ENCODE peak calls at places on chromosomes 5 and 9, in eight cellular contexts. One of them, this sample, is unnamed.

GRCh38 chr5:104400941-104401340 is 838.4 kb upstream of the NUDT12 start:
- DNase-seq in naive thymus-derived CD8-positive, alpha-beta T cell: no peak
- DNase-seq in heart right ventricle: no peak
- DNase-seq in fibroblast of pulmonary artery: no peak
- DNase-seq in B cell: no peak
- DNase-seq in activated CD4-positive, alpha-beta T cell treated with anti-CD3 and anti-CD28 coated beads for 1 hour: no peak
- DNase-seq in GM04503: no peak
- DNase-seq in posterior cingulate gyrus: no peak
- DNase-seq in this sample: no peak

GRCh38 chr9:20599195-20599594 is 23.1 kb downstream of the MLLT3 start:
- DNase-seq in GM04503: peak
- DNase-seq in posterior cingulate gyrus: no peak
- DNase-seq in B cell: no peak
- DNase-seq in fibroblast of pulmonary artery: peak
- DNase-seq in heart right ventricle: no peak
- DNase-seq in activated CD4-positive, alpha-beta T cell treated with anti-CD3 and anti-CD28 coated beads for 1 hour: no peak
- DNase-seq in naive thymus-derived CD8-positive, alpha-beta T cell: no peak
- DNase-seq in this sample: no peak

GRCh38 chr9:18498947-18499585 is 25.1 kb downstream of the ADAMTSL1 start:
- DNase-seq in activated CD4-positive, alpha-beta T cell treated with anti-CD3 and anti-CD28 coated beads for 1 hour: no peak
- DNase-seq in GM04503: no peak
- DNase-seq in B cell: no peak
- DNase-seq in heart right ventricle: no peak
- DNase-seq in posterior cingulate gyrus: no peak
- DNase-seq in naive thymus-derived CD8-positive, alpha-beta T cell: no peak
- DNase-seq in fibroblast of pulmonary artery: no peak
- DNase-seq in this sample: no peak

GRCh38 chr5:68315679-68316271 is 100.2 kb downstream of the PIK3R1 start:
- DNase-seq in B cell: peak
- DNase-seq in heart right ventricle: no peak
- DNase-seq in activated CD4-positive, alpha-beta T cell treated with anti-CD3 and anti-CD28 coated beads for 1 hour: no peak
- DNase-seq in naive thymus-derived CD8-positive, alpha-beta T cell: no peak
- DNase-seq in GM04503: no peak
- DNase-seq in posterior cingulate gyrus: no peak
- DNase-seq in fibroblast of pulmonary artery: no peak
- DNase-seq in this sample: peak

GRCh38 chr9:79583957-79584654 is 12.3 kb downstream of the TLE4 start:
- DNase-seq in heart right ventricle: peak
- DNase-seq in posterior cingulate gyrus: no peak
- DNase-seq in fibroblast of pulmonary artery: no peak
- DNase-seq in B cell: peak
- DNase-seq in GM04503: no peak
- DNase-seq in naive thymus-derived CD8-positive, alpha-beta T cell: no peak
- DNase-seq in activated CD4-positive, alpha-beta T cell treated with anti-CD3 and anti-CD28 coated beads for 1 hour: no peak
- DNase-seq in this sample: no peak

GRCh38 chr5:99607124-99607523 is 678.3 kb upstream of the CHD1 start:
- DNase-seq in posterior cingulate gyrus: no peak
- DNase-seq in activated CD4-positive, alpha-beta T cell treated with anti-CD3 and anti-CD28 coated beads for 1 hour: no peak
- DNase-seq in B cell: no peak
- DNase-seq in naive thymus-derived CD8-positive, alpha-beta T cell: no peak
- DNase-seq in heart right ventricle: no peak
- DNase-seq in fibroblast of pulmonary artery: no peak
- DNase-seq in GM04503: no peak
- DNase-seq in this sample: no peak

GRCh38 chr5:1536298-1537165 is 12.8 kb upstream of the LPCAT1 start:
- DNase-seq in activated CD4-positive, alpha-beta T cell treated with anti-CD3 and anti-CD28 coated beads for 1 hour: peak
- DNase-seq in naive thymus-derived CD8-positive, alpha-beta T cell: peak
- DNase-seq in heart right ventricle: no peak
- DNase-seq in fibroblast of pulmonary artery: no peak
- DNase-seq in B cell: peak
- DNase-seq in GM04503: no peak
- DNase-seq in posterior cingulate gyrus: no peak
- DNase-seq in this sample: peak

GRCh38 chr5:38677611-38678010 is 121.2 kb upstream of the LIFR start:
- DNase-seq in B cell: no peak
- DNase-seq in naive thymus-derived CD8-positive, alpha-beta T cell: no peak
- DNase-seq in activated CD4-positive, alpha-beta T cell treated with anti-CD3 and anti-CD28 coated beads for 1 hour: no peak
- DNase-seq in posterior cingulate gyrus: no peak
- DNase-seq in heart right ventricle: no peak
- DNase-seq in GM04503: no peak
- DNase-seq in fibroblast of pulmonary artery: no peak
- DNase-seq in this sample: no peak

GRCh38 chr5:172819569-172819968 is 14.5 kb upstream of the ERGIC1 start:
- DNase-seq in posterior cingulate gyrus: no peak
- DNase-seq in activated CD4-positive, alpha-beta T cell treated with anti-CD3 and anti-CD28 coated beads for 1 hour: no peak
- DNase-seq in heart right ventricle: no peak
- DNase-seq in GM04503: no peak
- DNase-seq in B cell: no peak
- DNase-seq in naive thymus-derived CD8-positive, alpha-beta T cell: no peak
- DNase-seq in fibroblast of pulmonary artery: no peak
- DNase-seq in this sample: no peak

GRCh38 chr9:99752710-99753109 is 69.0 kb upstream of the NR4A3 start:
- DNase-seq in naive thymus-derived CD8-positive, alpha-beta T cell: no peak
- DNase-seq in posterior cingulate gyrus: no peak
- DNase-seq in heart right ventricle: no peak
- DNase-seq in fibroblast of pulmonary artery: peak
- DNase-seq in B cell: no peak
- DNase-seq in activated CD4-positive, alpha-beta T cell treated with anti-CD3 and anti-CD28 coated beads for 1 hour: no peak
- DNase-seq in GM04503: peak
- DNase-seq in this sample: no peak

GRCh38 chr5:78025540-78025939 is 249.4 kb upstream of the TBCA start:
- DNase-seq in naive thymus-derived CD8-positive, alpha-beta T cell: no peak
- DNase-seq in heart right ventricle: no peak
- DNase-seq in GM04503: no peak
- DNase-seq in fibroblast of pulmonary artery: no peak
- DNase-seq in activated CD4-positive, alpha-beta T cell treated with anti-CD3 and anti-CD28 coated beads for 1 hour: no peak
- DNase-seq in posterior cingulate gyrus: no peak
- DNase-seq in B cell: no peak
- DNase-seq in this sample: no peak

GRCh38 chr5:35183243-35183955 is 46.9 kb downstream of the PRLR start:
- DNase-seq in posterior cingulate gyrus: peak
- DNase-seq in naive thymus-derived CD8-positive, alpha-beta T cell: no peak
- DNase-seq in fibroblast of pulmonary artery: peak
- DNase-seq in activated CD4-positive, alpha-beta T cell treated with anti-CD3 and anti-CD28 coated beads for 1 hour: no peak
- DNase-seq in heart right ventricle: no peak
- DNase-seq in GM04503: peak
- DNase-seq in B cell: no peak
- DNase-seq in this sample: peak

GRCh38 chr9:83511051-83511450 is 27.1 kb downstream of the FRMD3 start:
- DNase-seq in heart right ventricle: no peak
- DNase-seq in naive thymus-derived CD8-positive, alpha-beta T cell: no peak
- DNase-seq in GM04503: no peak
- DNase-seq in activated CD4-positive, alpha-beta T cell treated with anti-CD3 and anti-CD28 coated beads for 1 hour: no peak
- DNase-seq in B cell: no peak
- DNase-seq in fibroblast of pulmonary artery: peak
- DNase-seq in posterior cingulate gyrus: no peak
- DNase-seq in this sample: peak

GRCh38 chr5:169160405-169160901 is 140.5 kb downstream of the SLIT3 start:
- DNase-seq in posterior cingulate gyrus: no peak
- DNase-seq in GM04503: peak
- DNase-seq in B cell: no peak
- DNase-seq in naive thymus-derived CD8-positive, alpha-beta T cell: no peak
- DNase-seq in fibroblast of pulmonary artery: peak
- DNase-seq in heart right ventricle: no peak
- DNase-seq in activated CD4-positive, alpha-beta T cell treated with anti-CD3 and anti-CD28 coated beads for 1 hour: no peak
- DNase-seq in this sample: no peak

GRCh38 chr5:171757853-171758535 is 27.6 kb upstream of the SMIM23 start:
- DNase-seq in naive thymus-derived CD8-positive, alpha-beta T cell: no peak
- DNase-seq in posterior cingulate gyrus: no peak
- DNase-seq in activated CD4-positive, alpha-beta T cell treated with anti-CD3 and anti-CD28 coated beads for 1 hour: no peak
- DNase-seq in B cell: no peak
- DNase-seq in heart right ventricle: no peak
- DNase-seq in GM04503: peak
- DNase-seq in fibroblast of pulmonary artery: peak
- DNase-seq in this sample: no peak

GRCh38 chr5:81936750-81937149 is 35.1 kb upstream of the ATG10 start:
- DNase-seq in activated CD4-positive, alpha-beta T cell treated with anti-CD3 and anti-CD28 coated beads for 1 hour: no peak
- DNase-seq in GM04503: no peak
- DNase-seq in heart right ventricle: no peak
- DNase-seq in fibroblast of pulmonary artery: no peak
- DNase-seq in naive thymus-derived CD8-positive, alpha-beta T cell: no peak
- DNase-seq in B cell: no peak
- DNase-seq in posterior cingulate gyrus: no peak
- DNase-seq in this sample: no peak

GRCh38 chr5:2173067-2173466 is 290.3 kb upstream of the IRX4 start:
- DNase-seq in activated CD4-positive, alpha-beta T cell treated with anti-CD3 and anti-CD28 coated beads for 1 hour: no peak
- DNase-seq in naive thymus-derived CD8-positive, alpha-beta T cell: no peak
- DNase-seq in B cell: no peak
- DNase-seq in fibroblast of pulmonary artery: no peak
- DNase-seq in posterior cingulate gyrus: peak
- DNase-seq in GM04503: no peak
- DNase-seq in heart right ventricle: no peak
- DNase-seq in this sample: no peak

GRCh38 chr5:64958757-64959391 is 190.1 kb downstream of the CWC27 start:
- DNase-seq in posterior cingulate gyrus: no peak
- DNase-seq in activated CD4-positive, alpha-beta T cell treated with anti-CD3 and anti-CD28 coated beads for 1 hour: no peak
- DNase-seq in naive thymus-derived CD8-positive, alpha-beta T cell: peak
- DNase-seq in B cell: peak
- DNase-seq in fibroblast of pulmonary artery: peak
- DNase-seq in heart right ventricle: no peak
- DNase-seq in GM04503: peak
- DNase-seq in this sample: no peak

GRCh38 chr9:32069169-32069813 is 315.2 kb upstream of the ACO1 start:
- DNase-seq in activated CD4-positive, alpha-beta T cell treated with anti-CD3 and anti-CD28 coated beads for 1 hour: no peak
- DNase-seq in GM04503: no peak
- DNase-seq in B cell: no peak
- DNase-seq in posterior cingulate gyrus: no peak
- DNase-seq in heart right ventricle: no peak
- DNase-seq in naive thymus-derived CD8-positive, alpha-beta T cell: no peak
- DNase-seq in fibroblast of pulmonary artery: no peak
- DNase-seq in this sample: peak

GRCh38 chr9:133147412-133148271 is 16.1 kb downstream of the GBGT1 start:
- DNase-seq in posterior cingulate gyrus: peak
- DNase-seq in heart right ventricle: peak
- DNase-seq in GM04503: no peak
- DNase-seq in naive thymus-derived CD8-positive, alpha-beta T cell: peak
- DNase-seq in activated CD4-positive, alpha-beta T cell treated with anti-CD3 and anti-CD28 coated beads for 1 hour: peak
- DNase-seq in B cell: peak
- DNase-seq in fibroblast of pulmonary artery: peak
- DNase-seq in this sample: peak

GRCh38 chr9:121985792-121986494 is 107.2 kb downstream of the TTLL11 start:
- DNase-seq in naive thymus-derived CD8-positive, alpha-beta T cell: no peak
- DNase-seq in heart right ventricle: peak
- DNase-seq in posterior cingulate gyrus: peak
- DNase-seq in B cell: no peak
- DNase-seq in fibroblast of pulmonary artery: peak
- DNase-seq in GM04503: peak
- DNase-seq in activated CD4-positive, alpha-beta T cell treated with anti-CD3 and anti-CD28 coated beads for 1 hour: no peak
- DNase-seq in this sample: no peak

GRCh38 chr9:136093995-136094881 is 851 bp downstream of the NACC2 start:
- DNase-seq in B cell: no peak
- DNase-seq in fibroblast of pulmonary artery: peak
- DNase-seq in naive thymus-derived CD8-positive, alpha-beta T cell: peak
- DNase-seq in heart right ventricle: peak
- DNase-seq in posterior cingulate gyrus: no peak
- DNase-seq in GM04503: no peak
- DNase-seq in activated CD4-positive, alpha-beta T cell treated with anti-CD3 and anti-CD28 coated beads for 1 hour: peak
- DNase-seq in this sample: no peak

GRCh38 chr9:7976167-7976755 is 176.7 kb upstream of the DMAC1 start:
- DNase-seq in B cell: peak
- DNase-seq in activated CD4-positive, alpha-beta T cell treated with anti-CD3 and anti-CD28 coated beads for 1 hour: peak
- DNase-seq in naive thymus-derived CD8-positive, alpha-beta T cell: peak
- DNase-seq in fibroblast of pulmonary artery: no peak
- DNase-seq in posterior cingulate gyrus: no peak
- DNase-seq in heart right ventricle: no peak
- DNase-seq in GM04503: no peak
- DNase-seq in this sample: peak

GRCh38 chr5:176643491-176644219 is 3.6 kb upstream of the TSPAN17 start:
- DNase-seq in activated CD4-positive, alpha-beta T cell treated with anti-CD3 and anti-CD28 coated beads for 1 hour: no peak
- DNase-seq in B cell: no peak
- DNase-seq in fibroblast of pulmonary artery: no peak
- DNase-seq in posterior cingulate gyrus: no peak
- DNase-seq in naive thymus-derived CD8-positive, alpha-beta T cell: no peak
- DNase-seq in heart right ventricle: no peak
- DNase-seq in GM04503: no peak
- DNase-seq in this sample: no peak

GRCh38 chr5:1311443-1312055 is 16.7 kb upstream of the TERT start:
- DNase-seq in activated CD4-positive, alpha-beta T cell treated with anti-CD3 and anti-CD28 coated beads for 1 hour: no peak
- DNase-seq in B cell: no peak
- DNase-seq in GM04503: no peak
- DNase-seq in naive thymus-derived CD8-positive, alpha-beta T cell: no peak
- DNase-seq in posterior cingulate gyrus: no peak
- DNase-seq in fibroblast of pulmonary artery: no peak
- DNase-seq in heart right ventricle: no peak
- DNase-seq in this sample: no peak

GRCh38 chr5:35687961-35688360 is 70.3 kb downstream of the SPEF2 start:
- DNase-seq in naive thymus-derived CD8-positive, alpha-beta T cell: no peak
- DNase-seq in posterior cingulate gyrus: no peak
- DNase-seq in activated CD4-positive, alpha-beta T cell treated with anti-CD3 and anti-CD28 coated beads for 1 hour: no peak
- DNase-seq in B cell: no peak
- DNase-seq in heart right ventricle: no peak
- DNase-seq in GM04503: no peak
- DNase-seq in fibroblast of pulmonary artery: no peak
- DNase-seq in this sample: no peak

GRCh38 chr9:86351897-86352296 is 2.3 kb downstream of the TUT7 start:
- DNase-seq in B cell: no peak
- DNase-seq in activated CD4-positive, alpha-beta T cell treated with anti-CD3 and anti-CD28 coated beads for 1 hour: no peak
- DNase-seq in heart right ventricle: no peak
- DNase-seq in posterior cingulate gyrus: no peak
- DNase-seq in GM04503: no peak
- DNase-seq in fibroblast of pulmonary artery: no peak
- DNase-seq in naive thymus-derived CD8-positive, alpha-beta T cell: no peak
- DNase-seq in this sample: no peak

GRCh38 chr9:134802201-134802795 is 78.3 kb upstream of the FCN2 start:
- DNase-seq in fibroblast of pulmonary artery: no peak
- DNase-seq in B cell: no peak
- DNase-seq in activated CD4-positive, alpha-beta T cell treated with anti-CD3 and anti-CD28 coated beads for 1 hour: no peak
- DNase-seq in naive thymus-derived CD8-positive, alpha-beta T cell: no peak
- DNase-seq in GM04503: no peak
- DNase-seq in posterior cingulate gyrus: no peak
- DNase-seq in heart right ventricle: no peak
- DNase-seq in this sample: no peak

GRCh38 chr5:159096555-159097460 is 2.9 kb downstream of the EBF1 start:
- DNase-seq in fibroblast of pulmonary artery: no peak
- DNase-seq in posterior cingulate gyrus: no peak
- DNase-seq in activated CD4-positive, alpha-beta T cell treated with anti-CD3 and anti-CD28 coated beads for 1 hour: no peak
- DNase-seq in naive thymus-derived CD8-positive, alpha-beta T cell: no peak
- DNase-seq in GM04503: no peak
- DNase-seq in B cell: peak
- DNase-seq in heart right ventricle: peak
- DNase-seq in this sample: no peak

GRCh38 chr5:148910686-148911361 is 84.4 kb downstream of the ADRB2 start:
- DNase-seq in GM04503: no peak
- DNase-seq in B cell: no peak
- DNase-seq in activated CD4-positive, alpha-beta T cell treated with anti-CD3 and anti-CD28 coated beads for 1 hour: no peak
- DNase-seq in heart right ventricle: peak
- DNase-seq in naive thymus-derived CD8-positive, alpha-beta T cell: no peak
- DNase-seq in posterior cingulate gyrus: no peak
- DNase-seq in fibroblast of pulmonary artery: peak
- DNase-seq in this sample: no peak

GRCh38 chr5:175261526-175261925 is 182.5 kb downstream of the DRD1 start:
- DNase-seq in posterior cingulate gyrus: no peak
- DNase-seq in activated CD4-positive, alpha-beta T cell treated with anti-CD3 and anti-CD28 coated beads for 1 hour: no peak
- DNase-seq in GM04503: no peak
- DNase-seq in heart right ventricle: no peak
- DNase-seq in B cell: no peak
- DNase-seq in fibroblast of pulmonary artery: no peak
- DNase-seq in naive thymus-derived CD8-positive, alpha-beta T cell: no peak
- DNase-seq in this sample: no peak

GRCh38 chr5:39505751-39506150 is 81.0 kb upstream of the DAB2 start:
- DNase-seq in B cell: no peak
- DNase-seq in fibroblast of pulmonary artery: no peak
- DNase-seq in GM04503: no peak
- DNase-seq in heart right ventricle: no peak
- DNase-seq in posterior cingulate gyrus: no peak
- DNase-seq in activated CD4-positive, alpha-beta T cell treated with anti-CD3 and anti-CD28 coated beads for 1 hour: no peak
- DNase-seq in naive thymus-derived CD8-positive, alpha-beta T cell: no peak
- DNase-seq in this sample: no peak

GRCh38 chr5:94021246-94021645 is 279.8 kb upstream of the POU5F2 start:
- DNase-seq in posterior cingulate gyrus: no peak
- DNase-seq in heart right ventricle: no peak
- DNase-seq in naive thymus-derived CD8-positive, alpha-beta T cell: no peak
- DNase-seq in fibroblast of pulmonary artery: peak
- DNase-seq in B cell: no peak
- DNase-seq in activated CD4-positive, alpha-beta T cell treated with anti-CD3 and anti-CD28 coated beads for 1 hour: no peak
- DNase-seq in GM04503: peak
- DNase-seq in this sample: no peak

GRCh38 chr9:124108216-124108615 is 96.6 kb downstream of the LHX2 start:
- DNase-seq in posterior cingulate gyrus: no peak
- DNase-seq in heart right ventricle: no peak
- DNase-seq in activated CD4-positive, alpha-beta T cell treated with anti-CD3 and anti-CD28 coated beads for 1 hour: no peak
- DNase-seq in fibroblast of pulmonary artery: no peak
- DNase-seq in B cell: no peak
- DNase-seq in GM04503: no peak
- DNase-seq in naive thymus-derived CD8-positive, alpha-beta T cell: no peak
- DNase-seq in this sample: no peak

This sample was measured in GM10248.